ENCODE peak calls at places on chromosomes 7 and 10, in ten cellular contexts. O, J, E, H, F, Z, Q, Y, R and L are unnamed samples.

GRCh38 chr10:100623541-100623940 is 87.8 kb downstream of the HIF1AN start:
- DNase-seq in O (no peak), J (no peak), E (no peak), H (no peak), F (no peak), Z (no peak), Q (no peak), Y (no peak), R (no peak), L (no peak)

GRCh38 chr7:116863168-116863670 is 832 bp downstream of the CAPZA2 start:
- DNase-seq in O (peak), J (no peak), E (peak), H (peak), F (peak), Z (peak), Q (peak), Y (peak), R (peak), L (peak)

GRCh38 chr10:125063256-125063945 is 97.0 kb downstream of the CTBP2 start:
- DNase-seq in O (no peak), J (no peak), E (no peak), H (no peak), F (no peak), Z (no peak), Q (no peak), Y (no peak), R (no peak), L (no peak)

GRCh38 chr7:464177-464711 is 55.4 kb downstream of the PDGFA start:
- DNase-seq in O (peak), J (no peak), E (no peak), H (no peak), F (no peak), Z (no peak), Q (no peak), Y (no peak), R (no peak), L (no peak)

GRCh38 chr10:118844731-118845573 is 90.2 kb upstream of the CACUL1 start:
- DNase-seq in O (no peak), J (no peak), E (no peak), H (no peak), F (no peak), Z (no peak), Q (no peak), Y (no peak), R (peak), L (no peak)

GRCh38 chr7:100824499-100825214 is 2.7 kb downstream of the EPHB4 start:
- DNase-seq in O (peak), J (no peak), E (no peak), H (peak), F (no peak), Z (no peak), Q (no peak), Y (no peak), R (no peak), L (no peak)

GRCh38 chr10:127418536-127419168 is 130.5 kb upstream of the NPS start:
- DNase-seq in O (peak), J (no peak), E (no peak), H (no peak), F (no peak), Z (no peak), Q (no peak), Y (no peak), R (no peak), L (no peak)

GRCh38 chr10:98251399-98251798 is 16.6 kb downstream of the LOXL4 start:
- DNase-seq in O (no peak), J (no peak), E (no peak), H (no peak), F (no peak), Z (no peak), Q (no peak), Y (no peak), R (no peak), L (no peak)

GRCh38 chr7:90666186-90666585 is 70.1 kb downstream of the CDK14 start:
- DNase-seq in O (no peak), J (no peak), E (no peak), H (no peak), F (no peak), Z (no peak), Q (peak), Y (peak), R (peak), L (no peak)

GRCh38 chr7:138008588-138009349 is 6.9 kb upstream of the CREB3L2 start:
- DNase-seq in O (no peak), J (no peak), E (peak), H (peak), F (peak), Z (peak), Q (peak), Y (peak), R (peak), L (peak)

GRCh38 chr7:138510003-138510402 is 49.9 kb downstream of the TRIM24 start:
- DNase-seq in O (no peak), J (no peak), E (no peak), H (no peak), F (no peak), Z (no peak), Q (no peak), Y (no peak), R (no peak), L (no peak)

GRCh38 chr10:1102836-1103235 is 46.7 kb downstream of the WDR37 start:
- DNase-seq in O (no peak), J (no peak), E (no peak), H (no peak), F (no peak), Z (peak), Q (no peak), Y (peak), R (no peak), L (no peak)

GRCh38 chr10:24119919-24120318 is 89.0 kb upstream of the KIAA1217 start:
- DNase-seq in O (no peak), J (no peak), E (no peak), H (no peak), F (no peak), Z (no peak), Q (no peak), Y (no peak), R (no peak), L (no peak)

GRCh38 chr7:98771519-98772241 is 98.1 kb downstream of the TMEM130 start:
- DNase-seq in O (no peak), J (peak), E (no peak), H (peak), F (no peak), Z (peak), Q (peak), Y (peak), R (peak), L (no peak)

GRCh38 chr7:88217675-88218427 is 2.0 kb downstream of the SRI start:
- DNase-seq in O (no peak), J (no peak), E (no peak), H (no peak), F (peak), Z (peak), Q (no peak), Y (no peak), R (no peak), L (no peak)

GRCh38 chr7:4205828-4206227 is 476.3 kb upstream of the FOXK1 start:
- DNase-seq in O (no peak), J (no peak), E (no peak), H (no peak), F (no peak), Z (no peak), Q (no peak), Y (no peak), R (no peak), L (no peak)

GRCh38 chr7:4203786-4204185 is 478.3 kb upstream of the FOXK1 start:
- DNase-seq in O (no peak), J (no peak), E (no peak), H (no peak), F (no peak), Z (no peak), Q (no peak), Y (no peak), R (no peak), L (no peak)

GRCh38 chr7:4207011-4207410 is 475.1 kb upstream of the FOXK1 start:
- DNase-seq in O (no peak), J (no peak), E (no peak), H (no peak), F (no peak), Z (no peak), Q (no peak), Y (no peak), R (no peak), L (no peak)

GRCh38 chr7:4202954-4203353 is 479.1 kb upstream of the FOXK1 start:
- DNase-seq in O (no peak), J (no peak), E (no peak), H (no peak), F (no peak), Z (no peak), Q (no peak), Y (no peak), R (no peak), L (no peak)

DNA sequence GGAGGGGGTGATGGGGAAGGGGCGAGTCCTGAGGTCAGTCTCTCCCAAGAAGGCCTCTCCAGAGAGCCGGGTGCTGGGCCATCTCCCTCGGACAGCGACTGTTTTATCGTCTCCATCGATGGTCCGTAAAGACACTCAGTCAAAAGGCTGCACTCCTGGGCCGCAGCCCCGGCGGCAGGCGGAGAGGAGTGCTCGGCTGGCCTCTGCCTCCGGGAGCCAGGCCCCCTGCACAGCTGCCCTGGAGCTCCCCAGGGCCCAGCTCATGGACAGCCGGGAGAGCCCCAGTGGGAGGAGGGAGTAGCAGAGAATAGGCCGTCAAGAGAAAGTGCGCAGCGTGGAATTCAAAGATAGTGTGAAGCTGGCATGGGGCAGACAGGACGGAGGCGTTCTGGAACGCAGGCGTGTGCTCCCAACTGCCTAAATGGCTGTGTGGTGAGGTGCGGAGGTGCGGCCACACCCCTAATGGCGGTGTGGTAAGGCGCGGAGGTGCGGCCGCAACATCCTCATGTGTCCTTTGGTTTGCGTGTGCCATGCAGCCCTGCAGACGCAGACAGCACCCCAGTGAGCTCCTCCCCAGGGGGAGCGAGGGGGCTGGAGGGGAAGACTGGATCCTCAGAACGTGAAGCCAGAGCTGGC is 477.4 kb upstream of the FOXK1 start:
- DNase-seq in O (no peak), J (no peak), E (peak), H (no peak), F (no peak), Z (peak), Q (no peak), Y (no peak), R (no peak), L (no peak)
- H3K4me3 ChIP-seq in O (no peak), J (no peak), E (no peak), H (no peak), F (no peak), Z (peak), Q (no peak), Y (no peak), R (no peak), L (no peak)

DNA sequence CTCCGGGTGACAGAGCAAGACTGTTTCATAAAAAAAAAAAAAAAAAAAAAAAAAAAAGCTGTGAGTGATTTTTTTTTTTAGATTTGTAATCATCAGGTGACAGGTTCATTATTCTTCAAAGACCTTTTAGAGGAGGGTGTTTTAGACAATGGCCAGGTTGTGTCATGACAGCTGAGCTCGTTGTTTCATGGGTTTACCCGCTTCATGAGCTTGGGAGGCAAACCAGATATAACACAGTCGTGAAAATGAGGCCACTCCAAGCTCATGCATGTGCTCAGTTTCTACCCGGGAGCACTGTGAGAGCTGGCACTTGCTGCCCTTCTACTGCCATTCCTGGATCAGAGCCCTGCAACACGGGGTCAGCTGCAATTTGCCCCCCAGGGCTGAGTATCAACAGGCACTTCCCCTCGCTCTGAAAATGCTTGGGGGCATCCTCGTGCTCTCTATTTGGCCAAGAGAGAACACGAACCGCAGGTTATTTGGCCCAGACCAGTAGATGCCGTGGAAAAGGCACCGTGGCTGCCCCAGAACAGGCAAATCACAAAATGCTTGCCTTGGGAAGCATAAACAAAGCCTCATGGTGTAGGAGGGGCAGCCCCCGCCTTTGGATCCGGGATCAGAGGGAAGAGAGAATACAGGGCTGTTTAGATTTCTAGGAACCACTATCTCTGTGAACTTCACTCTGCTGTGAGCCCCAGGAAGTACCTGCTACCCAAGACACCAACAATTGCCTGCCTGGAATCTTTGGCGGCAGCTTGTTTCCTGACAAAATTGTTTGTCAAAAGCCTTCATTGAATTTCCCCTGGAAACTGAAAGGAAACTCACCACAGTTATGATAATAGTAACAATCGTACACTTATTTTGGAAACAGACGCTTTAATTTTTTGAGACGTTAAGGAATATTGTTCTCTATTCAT is 371.0 kb downstream of the FRMD4A start:
- DNase-seq in O (peak), J (no peak), E (no peak), H (no peak), F (no peak), Z (no peak), Q (no peak), Y (no peak), R (no peak), L (no peak)
- H3K4me3 ChIP-seq in O (no peak), J (no peak), E (no peak), H (no peak), F (no peak), Z (no peak), Q (no peak), Y (no peak), R (no peak), L (no peak)

DNA sequence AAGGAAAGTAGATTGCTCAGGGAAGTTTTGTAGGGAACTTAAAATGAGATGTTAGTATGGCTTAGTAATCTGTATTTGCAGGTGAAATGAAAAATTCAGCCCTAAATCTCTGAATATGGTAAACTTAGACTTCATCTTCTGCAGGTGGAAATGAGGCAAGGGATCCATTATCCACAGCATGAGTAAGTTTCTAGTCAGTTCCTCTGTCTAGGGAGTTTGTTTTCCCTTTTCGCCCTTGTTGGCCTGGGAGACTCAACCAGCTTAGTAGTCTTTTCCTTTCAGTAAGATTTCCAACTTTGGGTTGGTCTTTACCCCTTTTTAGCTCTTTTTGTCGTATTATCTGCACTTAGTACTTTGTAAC is 65.6 kb downstream of the ZEB1 start:
- DNase-seq in O (no peak), J (no peak), E (no peak), H (no peak), F (no peak), Z (peak), Q (peak), Y (peak), R (peak), L (no peak)
- H3K4me3 ChIP-seq in O (no peak), J (no peak), E (no peak), H (no peak), F (no peak), Z (no peak), Q (no peak), Y (no peak), R (no peak), L (no peak)

GRCh38 chr10:133325392-133325760 is 11.3 kb downstream of the CALY start:
- DNase-seq in O (no peak), J (no peak), E (no peak), H (no peak), F (no peak), Z (no peak), Q (no peak), Y (no peak), R (no peak), L (no peak)
- H3K4me3 ChIP-seq in O (peak), J (peak), E (peak), H (peak), F (no peak), Z (peak), Q (no peak), Y (peak), R (peak), L (peak)

GRCh38 chr10:88995156-88995876 is 4.7 kb downstream of the FAS start:
- DNase-seq in O (no peak), J (no peak), E (no peak), H (no peak), F (no peak), Z (no peak), Q (no peak), Y (no peak), R (no peak), L (no peak)

GRCh38 chr10:88991161-88991899 is 732 bp downstream of the FAS start:
- DNase-seq in O (peak), J (no peak), E (peak), H (peak), F (peak), Z (peak), Q (peak), Y (peak), R (peak), L (peak)

GRCh38 chr10:88991900-88992237 is 1.3 kb downstream of the FAS start:
- DNase-seq in O (no peak), J (no peak), E (no peak), H (no peak), F (no peak), Z (no peak), Q (no peak), Y (no peak), R (no peak), L (no peak)

GRCh38 chr10:88994034-88994433 is 3.4 kb downstream of the FAS start:
- DNase-seq in O (no peak), J (no peak), E (no peak), H (peak), F (no peak), Z (peak), Q (peak), Y (peak), R (no peak), L (peak)

GRCh38 chr10:88992945-88993537 is 2.4 kb downstream of the FAS start:
- DNase-seq in O (no peak), J (no peak), E (no peak), H (peak), F (no peak), Z (peak), Q (peak), Y (peak), R (peak), L (peak)
- H3K4me3 ChIP-seq in O (peak), J (no peak), E (peak), H (peak), F (no peak), Z (peak), Q (peak), Y (peak), R (peak), L (peak)

GRCh38 chr10:78758176-78758575 is 310.6 kb upstream of the ZMIZ1 start:
- DNase-seq in O (no peak), J (no peak), E (no peak), H (no peak), F (no peak), Z (no peak), Q (no peak), Y (no peak), R (no peak), L (no peak)
- H3K4me3 ChIP-seq in O (no peak), J (no peak), E (no peak), H (no peak), F (no peak), Z (no peak), Q (no peak), Y (no peak), R (no peak), L (no peak)

DNA sequence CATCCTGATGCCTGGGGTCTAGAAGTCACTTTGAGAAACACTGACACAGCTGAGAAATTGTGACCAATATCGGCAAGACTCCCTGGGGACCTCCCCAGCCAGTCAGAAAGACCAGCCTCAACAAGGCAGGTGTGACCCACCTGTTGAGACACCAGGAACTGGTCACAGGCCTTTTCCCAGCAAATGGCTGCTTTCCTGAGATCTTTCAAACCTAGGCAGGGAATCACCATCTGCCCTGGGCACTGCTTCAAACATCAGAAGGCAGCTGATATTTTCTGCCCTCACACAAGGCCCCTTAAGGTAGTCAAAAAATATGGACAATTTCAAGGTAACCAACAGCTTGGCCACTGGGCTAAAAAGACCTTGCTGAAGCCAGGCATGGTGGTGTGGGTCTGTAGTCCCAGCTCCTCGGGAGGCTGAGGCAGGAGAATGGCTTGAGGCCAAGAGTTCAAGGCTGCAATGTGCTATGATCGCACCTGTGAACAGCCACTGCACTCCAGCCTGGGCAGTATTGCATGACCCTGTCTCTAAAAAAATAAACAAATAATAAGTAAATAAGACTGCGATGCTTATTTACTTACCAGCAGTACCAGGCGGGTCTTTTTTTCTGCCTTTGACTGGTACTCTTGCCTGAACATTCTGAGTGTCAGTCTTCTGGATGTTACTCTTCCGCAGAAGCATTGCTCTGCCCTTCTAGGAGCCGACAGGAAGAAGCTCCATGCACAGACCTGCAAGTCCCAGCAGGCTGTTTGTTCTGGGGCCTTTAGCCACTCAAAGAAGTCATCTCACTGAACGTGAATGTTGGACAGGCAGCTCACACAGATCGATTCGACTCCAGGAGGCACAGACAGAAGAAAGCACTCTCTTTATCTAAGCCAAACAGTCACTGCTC is 59.7 kb downstream of the SORBS1 start:
- DNase-seq in O (no peak), J (no peak), E (no peak), H (no peak), F (no peak), Z (no peak), Q (no peak), Y (no peak), R (no peak), L (no peak)
- H3K4me3 ChIP-seq in O (no peak), J (no peak), E (no peak), H (no peak), F (no peak), Z (no peak), Q (no peak), Y (no peak), R (no peak), L (no peak)

GRCh38 chr7:106820321-106821217 is 44.5 kb upstream of the PIK3CG start:
- DNase-seq in O (no peak), J (no peak), E (no peak), H (peak), F (no peak), Z (peak), Q (peak), Y (no peak), R (no peak), L (no peak)
- H3K4me3 ChIP-seq in O (no peak), J (no peak), E (no peak), H (no peak), F (no peak), Z (no peak), Q (no peak), Y (no peak), R (no peak), L (no peak)